ENCODE peak calls at places on chromosome 19, in nine cellular contexts. One of them, this sample, is unnamed.

GRCh38 chr19:35539314-35539713 is 6.1 kb downstream of the GAPDHS start:
- DNase-seq in iris pigment epithelial cell: no peak
- DNase-seq in brain microvascular endothelial cell: no peak
- DNase-seq in tibial artery: no peak
- DNase-seq in putamen: no peak
- DNase-seq in SHP77: no peak
- DNase-seq in activated CD8-positive, alpha-beta memory T cell treated with anti-CD3 and anti-CD28 coated beads for 4 hours: no peak
- DNase-seq in stimulated activated CD4-positive, alpha-beta T cell treated with anti-CD3 and anti-CD28 coated beads, Interleukin-1b, Interleukin-23, amount 100 ng/mL, for 24 hours: no peak
- DNase-seq in kidney tubule cell: no peak
- DNase-seq in this sample: no peak

GRCh38 chr19:45166723-45167252 is 6.0 kb upstream of the NKPD1 start:
- DNase-seq in iris pigment epithelial cell: no peak
- DNase-seq in brain microvascular endothelial cell: no peak
- DNase-seq in tibial artery: no peak
- DNase-seq in putamen: no peak
- DNase-seq in SHP77: no peak
- DNase-seq in activated CD8-positive, alpha-beta memory T cell treated with anti-CD3 and anti-CD28 coated beads for 4 hours: no peak
- DNase-seq in stimulated activated CD4-positive, alpha-beta T cell treated with anti-CD3 and anti-CD28 coated beads, Interleukin-1b, Interleukin-23, amount 100 ng/mL, for 24 hours: no peak
- DNase-seq in kidney tubule cell: no peak
- DNase-seq in this sample: no peak

GRCh38 chr19:45402469-45403070 is 2.3 kb downstream of the PPP1R13L start:
- DNase-seq in iris pigment epithelial cell: no peak
- DNase-seq in brain microvascular endothelial cell: peak
- DNase-seq in tibial artery: no peak
- DNase-seq in putamen: no peak
- DNase-seq in SHP77: no peak
- DNase-seq in activated CD8-positive, alpha-beta memory T cell treated with anti-CD3 and anti-CD28 coated beads for 4 hours: no peak
- DNase-seq in stimulated activated CD4-positive, alpha-beta T cell treated with anti-CD3 and anti-CD28 coated beads, Interleukin-1b, Interleukin-23, amount 100 ng/mL, for 24 hours: no peak
- DNase-seq in kidney tubule cell: peak
- DNase-seq in this sample: no peak

GRCh38 chr19:1868971-1869370 is 5.6 kb upstream of the KLF16 start:
- DNase-seq in iris pigment epithelial cell: no peak
- DNase-seq in brain microvascular endothelial cell: no peak
- DNase-seq in tibial artery: no peak
- DNase-seq in putamen: no peak
- DNase-seq in SHP77: no peak
- DNase-seq in activated CD8-positive, alpha-beta memory T cell treated with anti-CD3 and anti-CD28 coated beads for 4 hours: no peak
- DNase-seq in stimulated activated CD4-positive, alpha-beta T cell treated with anti-CD3 and anti-CD28 coated beads, Interleukin-1b, Interleukin-23, amount 100 ng/mL, for 24 hours: no peak
- DNase-seq in kidney tubule cell: no peak
- DNase-seq in this sample: no peak

GRCh38 chr19:2475018-2475701 is 767 bp upstream of the GADD45B start:
- DNase-seq in iris pigment epithelial cell: peak
- DNase-seq in brain microvascular endothelial cell: peak
- DNase-seq in tibial artery: peak
- DNase-seq in putamen: no peak
- DNase-seq in SHP77: no peak
- DNase-seq in activated CD8-positive, alpha-beta memory T cell treated with anti-CD3 and anti-CD28 coated beads for 4 hours: no peak
- DNase-seq in stimulated activated CD4-positive, alpha-beta T cell treated with anti-CD3 and anti-CD28 coated beads, Interleukin-1b, Interleukin-23, amount 100 ng/mL, for 24 hours: no peak
- DNase-seq in kidney tubule cell: peak
- DNase-seq in this sample: no peak

GRCh38 chr19:55270172-55270942 is 9.6 kb downstream of the HSPBP1 start:
- DNase-seq in iris pigment epithelial cell: no peak
- DNase-seq in brain microvascular endothelial cell: no peak
- DNase-seq in tibial artery: no peak
- DNase-seq in putamen: no peak
- DNase-seq in SHP77: no peak
- DNase-seq in activated CD8-positive, alpha-beta memory T cell treated with anti-CD3 and anti-CD28 coated beads for 4 hours: no peak
- DNase-seq in stimulated activated CD4-positive, alpha-beta T cell treated with anti-CD3 and anti-CD28 coated beads, Interleukin-1b, Interleukin-23, amount 100 ng/mL, for 24 hours: no peak
- DNase-seq in kidney tubule cell: no peak
- DNase-seq in this sample: no peak

GRCh38 chr19:918481-919156 is 1.5 kb downstream of the KISS1R start:
- DNase-seq in iris pigment epithelial cell: no peak
- DNase-seq in brain microvascular endothelial cell: no peak
- DNase-seq in tibial artery: no peak
- DNase-seq in putamen: no peak
- DNase-seq in SHP77: no peak
- DNase-seq in activated CD8-positive, alpha-beta memory T cell treated with anti-CD3 and anti-CD28 coated beads for 4 hours: no peak
- DNase-seq in stimulated activated CD4-positive, alpha-beta T cell treated with anti-CD3 and anti-CD28 coated beads, Interleukin-1b, Interleukin-23, amount 100 ng/mL, for 24 hours: no peak
- DNase-seq in kidney tubule cell: no peak
- DNase-seq in this sample: no peak

GRCh38 chr19:45623984-45624383 is 15.2 kb downstream of the EML2 start:
- DNase-seq in iris pigment epithelial cell: no peak
- DNase-seq in brain microvascular endothelial cell: no peak
- DNase-seq in tibial artery: no peak
- DNase-seq in putamen: no peak
- DNase-seq in SHP77: no peak
- DNase-seq in activated CD8-positive, alpha-beta memory T cell treated with anti-CD3 and anti-CD28 coated beads for 4 hours: no peak
- DNase-seq in stimulated activated CD4-positive, alpha-beta T cell treated with anti-CD3 and anti-CD28 coated beads, Interleukin-1b, Interleukin-23, amount 100 ng/mL, for 24 hours: no peak
- DNase-seq in kidney tubule cell: no peak
- DNase-seq in this sample: no peak

GRCh38 chr19:2469102-2469914 is 6.6 kb upstream of the GADD45B start:
- DNase-seq in iris pigment epithelial cell: peak
- DNase-seq in brain microvascular endothelial cell: peak
- DNase-seq in tibial artery: no peak
- DNase-seq in putamen: no peak
- DNase-seq in SHP77: no peak
- DNase-seq in activated CD8-positive, alpha-beta memory T cell treated with anti-CD3 and anti-CD28 coated beads for 4 hours: no peak
- DNase-seq in stimulated activated CD4-positive, alpha-beta T cell treated with anti-CD3 and anti-CD28 coated beads, Interleukin-1b, Interleukin-23, amount 100 ng/mL, for 24 hours: no peak
- DNase-seq in kidney tubule cell: peak
- DNase-seq in this sample: no peak

GRCh38 chr19:41958367-41959055 is 610 bp downstream of the RABAC1 start:
- DNase-seq in iris pigment epithelial cell: peak
- DNase-seq in brain microvascular endothelial cell: peak
- DNase-seq in tibial artery: peak
- DNase-seq in putamen: peak
- DNase-seq in SHP77: peak
- DNase-seq in activated CD8-positive, alpha-beta memory T cell treated with anti-CD3 and anti-CD28 coated beads for 4 hours: peak
- DNase-seq in stimulated activated CD4-positive, alpha-beta T cell treated with anti-CD3 and anti-CD28 coated beads, Interleukin-1b, Interleukin-23, amount 100 ng/mL, for 24 hours: peak
- DNase-seq in kidney tubule cell: peak
- DNase-seq in this sample: peak

GRCh38 chr19:2157452-2157851 is 6.1 kb upstream of the AP3D1 start:
- DNase-seq in iris pigment epithelial cell: no peak
- DNase-seq in brain microvascular endothelial cell: no peak
- DNase-seq in tibial artery: no peak
- DNase-seq in putamen: no peak
- DNase-seq in SHP77: no peak
- DNase-seq in activated CD8-positive, alpha-beta memory T cell treated with anti-CD3 and anti-CD28 coated beads for 4 hours: no peak
- DNase-seq in stimulated activated CD4-positive, alpha-beta T cell treated with anti-CD3 and anti-CD28 coated beads, Interleukin-1b, Interleukin-23, amount 100 ng/mL, for 24 hours: no peak
- DNase-seq in kidney tubule cell: no peak
- DNase-seq in this sample: no peak

GRCh38 chr19:4362871-4363545 is 19.6 kb downstream of the MPND start:
- DNase-seq in iris pigment epithelial cell: no peak
- DNase-seq in brain microvascular endothelial cell: no peak
- DNase-seq in tibial artery: peak
- DNase-seq in putamen: no peak
- DNase-seq in SHP77: no peak
- DNase-seq in activated CD8-positive, alpha-beta memory T cell treated with anti-CD3 and anti-CD28 coated beads for 4 hours: no peak
- DNase-seq in stimulated activated CD4-positive, alpha-beta T cell treated with anti-CD3 and anti-CD28 coated beads, Interleukin-1b, Interleukin-23, amount 100 ng/mL, for 24 hours: no peak
- DNase-seq in kidney tubule cell: no peak
- DNase-seq in this sample: no peak

GRCh38 chr19:23075031-23075733 is 41.6 kb upstream of the ZNF730 start:
- DNase-seq in iris pigment epithelial cell: peak
- DNase-seq in brain microvascular endothelial cell: peak
- DNase-seq in tibial artery: no peak
- DNase-seq in putamen: peak
- DNase-seq in SHP77: no peak
- DNase-seq in activated CD8-positive, alpha-beta memory T cell treated with anti-CD3 and anti-CD28 coated beads for 4 hours: no peak
- DNase-seq in stimulated activated CD4-positive, alpha-beta T cell treated with anti-CD3 and anti-CD28 coated beads, Interleukin-1b, Interleukin-23, amount 100 ng/mL, for 24 hours: no peak
- DNase-seq in kidney tubule cell: peak
- DNase-seq in this sample: no peak

GRCh38 chr19:7373862-7374261 is 25.1 kb downstream of the ARHGEF18 start:
- DNase-seq in iris pigment epithelial cell: peak
- DNase-seq in brain microvascular endothelial cell: no peak
- DNase-seq in tibial artery: no peak
- DNase-seq in putamen: no peak
- DNase-seq in SHP77: no peak
- DNase-seq in activated CD8-positive, alpha-beta memory T cell treated with anti-CD3 and anti-CD28 coated beads for 4 hours: no peak
- DNase-seq in stimulated activated CD4-positive, alpha-beta T cell treated with anti-CD3 and anti-CD28 coated beads, Interleukin-1b, Interleukin-23, amount 100 ng/mL, for 24 hours: no peak
- DNase-seq in kidney tubule cell: peak
- DNase-seq in this sample: no peak

GRCh38 chr19:4229179-4229931 is at the start of gene EBI3:
- DNase-seq in iris pigment epithelial cell: peak
- DNase-seq in brain microvascular endothelial cell: peak
- DNase-seq in tibial artery: no peak
- DNase-seq in putamen: no peak
- DNase-seq in SHP77: no peak
- DNase-seq in activated CD8-positive, alpha-beta memory T cell treated with anti-CD3 and anti-CD28 coated beads for 4 hours: peak
- DNase-seq in stimulated activated CD4-positive, alpha-beta T cell treated with anti-CD3 and anti-CD28 coated beads, Interleukin-1b, Interleukin-23, amount 100 ng/mL, for 24 hours: peak
- DNase-seq in kidney tubule cell: peak
- DNase-seq in this sample: no peak

GRCh38 chr19:48111280-48111679 is 663 bp upstream of the PLA2G4C start:
- DNase-seq in iris pigment epithelial cell: no peak
- DNase-seq in brain microvascular endothelial cell: no peak
- DNase-seq in tibial artery: no peak
- DNase-seq in putamen: no peak
- DNase-seq in SHP77: no peak
- DNase-seq in activated CD8-positive, alpha-beta memory T cell treated with anti-CD3 and anti-CD28 coated beads for 4 hours: no peak
- DNase-seq in stimulated activated CD4-positive, alpha-beta T cell treated with anti-CD3 and anti-CD28 coated beads, Interleukin-1b, Interleukin-23, amount 100 ng/mL, for 24 hours: no peak
- DNase-seq in kidney tubule cell: no peak
- DNase-seq in this sample: no peak

GRCh38 chr19:4068058-4068966 is 1.6 kb upstream of the ZBTB7A start:
- DNase-seq in iris pigment epithelial cell: no peak
- DNase-seq in brain microvascular endothelial cell: no peak
- DNase-seq in tibial artery: no peak
- DNase-seq in putamen: no peak
- DNase-seq in SHP77: no peak
- DNase-seq in activated CD8-positive, alpha-beta memory T cell treated with anti-CD3 and anti-CD28 coated beads for 4 hours: no peak
- DNase-seq in stimulated activated CD4-positive, alpha-beta T cell treated with anti-CD3 and anti-CD28 coated beads, Interleukin-1b, Interleukin-23, amount 100 ng/mL, for 24 hours: no peak
- DNase-seq in kidney tubule cell: no peak
- DNase-seq in this sample: no peak

GRCh38 chr19:17671906-17672305 is 16.2 kb downstream of the UNC13A start:
- DNase-seq in iris pigment epithelial cell: peak
- DNase-seq in brain microvascular endothelial cell: peak
- DNase-seq in tibial artery: no peak
- DNase-seq in putamen: no peak
- DNase-seq in SHP77: no peak
- DNase-seq in activated CD8-positive, alpha-beta memory T cell treated with anti-CD3 and anti-CD28 coated beads for 4 hours: no peak
- DNase-seq in stimulated activated CD4-positive, alpha-beta T cell treated with anti-CD3 and anti-CD28 coated beads, Interleukin-1b, Interleukin-23, amount 100 ng/mL, for 24 hours: no peak
- DNase-seq in kidney tubule cell: peak
- DNase-seq in this sample: no peak

GRCh38 chr19:28497137-28497536 is 715.8 kb downstream of the UQCRFS1 start:
- DNase-seq in iris pigment epithelial cell: no peak
- DNase-seq in brain microvascular endothelial cell: peak
- DNase-seq in tibial artery: no peak
- DNase-seq in putamen: no peak
- DNase-seq in SHP77: no peak
- DNase-seq in activated CD8-positive, alpha-beta memory T cell treated with anti-CD3 and anti-CD28 coated beads for 4 hours: no peak
- DNase-seq in stimulated activated CD4-positive, alpha-beta T cell treated with anti-CD3 and anti-CD28 coated beads, Interleukin-1b, Interleukin-23, amount 100 ng/mL, for 24 hours: no peak
- DNase-seq in kidney tubule cell: peak
- DNase-seq in this sample: no peak

GRCh38 chr19:50510121-50510670 is 795 bp downstream of the JOSD2 start:
- DNase-seq in iris pigment epithelial cell: peak
- DNase-seq in brain microvascular endothelial cell: no peak
- DNase-seq in tibial artery: peak
- DNase-seq in putamen: no peak
- DNase-seq in SHP77: no peak
- DNase-seq in activated CD8-positive, alpha-beta memory T cell treated with anti-CD3 and anti-CD28 coated beads for 4 hours: no peak
- DNase-seq in stimulated activated CD4-positive, alpha-beta T cell treated with anti-CD3 and anti-CD28 coated beads, Interleukin-1b, Interleukin-23, amount 100 ng/mL, for 24 hours: no peak
- DNase-seq in kidney tubule cell: no peak
- DNase-seq in this sample: no peak

GRCh38 chr19:50500060-50500752 is 10.8 kb downstream of the JOSD2 start:
- DNase-seq in iris pigment epithelial cell: no peak
- DNase-seq in brain microvascular endothelial cell: no peak
- DNase-seq in tibial artery: no peak
- DNase-seq in putamen: no peak
- DNase-seq in SHP77: peak
- DNase-seq in activated CD8-positive, alpha-beta memory T cell treated with anti-CD3 and anti-CD28 coated beads for 4 hours: no peak
- DNase-seq in stimulated activated CD4-positive, alpha-beta T cell treated with anti-CD3 and anti-CD28 coated beads, Interleukin-1b, Interleukin-23, amount 100 ng/mL, for 24 hours: no peak
- DNase-seq in kidney tubule cell: no peak
- DNase-seq in this sample: no peak

GRCh38 chr19:51251453-51251790 is 542 bp downstream of the SIGLECL1 start:
- DNase-seq in iris pigment epithelial cell: no peak
- DNase-seq in brain microvascular endothelial cell: no peak
- DNase-seq in tibial artery: no peak
- DNase-seq in putamen: no peak
- DNase-seq in SHP77: no peak
- DNase-seq in activated CD8-positive, alpha-beta memory T cell treated with anti-CD3 and anti-CD28 coated beads for 4 hours: no peak
- DNase-seq in stimulated activated CD4-positive, alpha-beta T cell treated with anti-CD3 and anti-CD28 coated beads, Interleukin-1b, Interleukin-23, amount 100 ng/mL, for 24 hours: no peak
- DNase-seq in kidney tubule cell: peak
- DNase-seq in this sample: no peak

GRCh38 chr19:35109395-35110112 is 6.1 kb upstream of the FXYD3 start:
- DNase-seq in iris pigment epithelial cell: no peak
- DNase-seq in brain microvascular endothelial cell: no peak
- DNase-seq in tibial artery: no peak
- DNase-seq in putamen: peak
- DNase-seq in SHP77: no peak
- DNase-seq in activated CD8-positive, alpha-beta memory T cell treated with anti-CD3 and anti-CD28 coated beads for 4 hours: no peak
- DNase-seq in stimulated activated CD4-positive, alpha-beta T cell treated with anti-CD3 and anti-CD28 coated beads, Interleukin-1b, Interleukin-23, amount 100 ng/mL, for 24 hours: no peak
- DNase-seq in kidney tubule cell: no peak
- DNase-seq in this sample: no peak

GRCh38 chr19:55696301-55697068 is 21.5 kb downstream of the EPN1 start:
- DNase-seq in iris pigment epithelial cell: no peak
- DNase-seq in brain microvascular endothelial cell: no peak
- DNase-seq in tibial artery: peak
- DNase-seq in putamen: no peak
- DNase-seq in SHP77: no peak
- DNase-seq in activated CD8-positive, alpha-beta memory T cell treated with anti-CD3 and anti-CD28 coated beads for 4 hours: no peak
- DNase-seq in stimulated activated CD4-positive, alpha-beta T cell treated with anti-CD3 and anti-CD28 coated beads, Interleukin-1b, Interleukin-23, amount 100 ng/mL, for 24 hours: no peak
- DNase-seq in kidney tubule cell: no peak
- DNase-seq in this sample: no peak

GRCh38 chr19:2046046-2046907 is 4.8 kb downstream of the MKNK2 start:
- DNase-seq in iris pigment epithelial cell: no peak
- DNase-seq in brain microvascular endothelial cell: no peak
- DNase-seq in tibial artery: no peak
- DNase-seq in putamen: no peak
- DNase-seq in SHP77: no peak
- DNase-seq in activated CD8-positive, alpha-beta memory T cell treated with anti-CD3 and anti-CD28 coated beads for 4 hours: no peak
- DNase-seq in stimulated activated CD4-positive, alpha-beta T cell treated with anti-CD3 and anti-CD28 coated beads, Interleukin-1b, Interleukin-23, amount 100 ng/mL, for 24 hours: no peak
- DNase-seq in kidney tubule cell: no peak
- DNase-seq in this sample: no peak

GRCh38 chr19:15672580-15673175 is at the start of gene CYP4F12:
- DNase-seq in iris pigment epithelial cell: peak
- DNase-seq in brain microvascular endothelial cell: no peak
- DNase-seq in tibial artery: peak
- DNase-seq in putamen: no peak
- DNase-seq in SHP77: peak
- DNase-seq in activated CD8-positive, alpha-beta memory T cell treated with anti-CD3 and anti-CD28 coated beads for 4 hours: no peak
- DNase-seq in stimulated activated CD4-positive, alpha-beta T cell treated with anti-CD3 and anti-CD28 coated beads, Interleukin-1b, Interleukin-23, amount 100 ng/mL, for 24 hours: no peak
- DNase-seq in kidney tubule cell: peak
- DNase-seq in this sample: peak

GRCh38 chr19:11018179-11018578 is 57.3 kb downstream of the SMARCA4 start:
- DNase-seq in iris pigment epithelial cell: no peak
- DNase-seq in brain microvascular endothelial cell: no peak
- DNase-seq in tibial artery: peak
- DNase-seq in putamen: no peak
- DNase-seq in SHP77: no peak
- DNase-seq in activated CD8-positive, alpha-beta memory T cell treated with anti-CD3 and anti-CD28 coated beads for 4 hours: no peak
- DNase-seq in stimulated activated CD4-positive, alpha-beta T cell treated with anti-CD3 and anti-CD28 coated beads, Interleukin-1b, Interleukin-23, amount 100 ng/mL, for 24 hours: no peak
- DNase-seq in kidney tubule cell: peak
- DNase-seq in this sample: no peak

GRCh38 chr19:19554074-19555023 is 16.3 kb downstream of the CILP2 start:
- DNase-seq in iris pigment epithelial cell: peak
- DNase-seq in brain microvascular endothelial cell: no peak
- DNase-seq in tibial artery: peak
- DNase-seq in putamen: no peak
- DNase-seq in SHP77: no peak
- DNase-seq in activated CD8-positive, alpha-beta memory T cell treated with anti-CD3 and anti-CD28 coated beads for 4 hours: peak
- DNase-seq in stimulated activated CD4-positive, alpha-beta T cell treated with anti-CD3 and anti-CD28 coated beads, Interleukin-1b, Interleukin-23, amount 100 ng/mL, for 24 hours: peak
- DNase-seq in kidney tubule cell: peak
- DNase-seq in this sample: no peak

GRCh38 chr19:40424637-40425449 is 949 bp downstream of the SERTAD1 start:
- DNase-seq in iris pigment epithelial cell: peak
- DNase-seq in brain microvascular endothelial cell: peak
- DNase-seq in tibial artery: no peak
- DNase-seq in putamen: no peak
- DNase-seq in SHP77: no peak
- DNase-seq in activated CD8-positive, alpha-beta memory T cell treated with anti-CD3 and anti-CD28 coated beads for 4 hours: no peak
- DNase-seq in stimulated activated CD4-positive, alpha-beta T cell treated with anti-CD3 and anti-CD28 coated beads, Interleukin-1b, Interleukin-23, amount 100 ng/mL, for 24 hours: no peak
- DNase-seq in kidney tubule cell: peak
- DNase-seq in this sample: no peak

GRCh38 chr19:56538254-56538760 is 441 bp upstream of the ZFP28 start:
- DNase-seq in iris pigment epithelial cell: peak
- DNase-seq in brain microvascular endothelial cell: peak
- DNase-seq in tibial artery: peak
- DNase-seq in putamen: peak
- DNase-seq in SHP77: peak
- DNase-seq in activated CD8-positive, alpha-beta memory T cell treated with anti-CD3 and anti-CD28 coated beads for 4 hours: peak
- DNase-seq in stimulated activated CD4-positive, alpha-beta T cell treated with anti-CD3 and anti-CD28 coated beads, Interleukin-1b, Interleukin-23, amount 100 ng/mL, for 24 hours: peak
- DNase-seq in kidney tubule cell: peak
- DNase-seq in this sample: peak

GRCh38 chr19:50874185-50874584 is 946 bp downstream of the KLK2 start:
- DNase-seq in iris pigment epithelial cell: no peak
- DNase-seq in brain microvascular endothelial cell: no peak
- DNase-seq in tibial artery: no peak
- DNase-seq in putamen: no peak
- DNase-seq in SHP77: no peak
- DNase-seq in activated CD8-positive, alpha-beta memory T cell treated with anti-CD3 and anti-CD28 coated beads for 4 hours: no peak
- DNase-seq in stimulated activated CD4-positive, alpha-beta T cell treated with anti-CD3 and anti-CD28 coated beads, Interleukin-1b, Interleukin-23, amount 100 ng/mL, for 24 hours: no peak
- DNase-seq in kidney tubule cell: no peak
- DNase-seq in this sample: no peak